ENCODE peak calls at places on chromosomes 1 and 21, in ten cellular contexts. C is substantia nigra; H is T-helper 9 cell; R is ascending aorta; X is NCI-H774; V is NCI-H460; A is astrocyte of the spinal cord; Z is hypothalamus; Y is stimulated activated CD8-positive, alpha-beta memory T cell treated with anti-CD3 and anti-CD28 coated beads, Interleukin-2, amount 100 ng/mL, for 48 hours; F is right lobe of liver. T is an unnamed sample.

GRCh38 chr1:234467821-234468220 is 11.2 kb downstream of the TARBP1 start:
- DNase-seq in V (no peak), Z (no peak), A (no peak), X (no peak), R (no peak), F (no peak), C (no peak), H (no peak), Y (no peak), T (no peak)

GRCh38 chr21:36811762-36812161 is 112.8 kb downstream of the SIM2 start:
- DNase-seq in A (no peak), F (no peak), X (no peak), V (no peak), R (no peak), Z (no peak), C (no peak), Y (no peak), H (no peak), T (no peak)

GRCh38 chr1:160522622-160523345 is at the start of gene SLAMF6:
- DNase-seq in F (no peak), X (no peak), C (no peak), A (no peak), H (peak; percentile 18), V (no peak), Y (no peak), R (no peak), Z (no peak), T (no peak)

GRCh38 chr1:1348420-1349255 is 580 bp downstream of the DVL1 start:
- DNase-seq in Y (no peak), F (no peak), A (peak; percentile 52), Z (no peak), X (no peak), V (no peak), R (no peak), H (no peak), C (no peak), T (no peak)

GRCh38 chr1:246497331-246497915 is 9.7 kb downstream of the SMYD3 start:
- DNase-seq in R (no peak), F (no peak), Z (no peak), V (peak; percentile 77), X (peak; percentile 77), Y (no peak), A (peak; percentile 78), H (no peak), C (no peak), T (peak; percentile 66)

GRCh38 chr1:20349561-20349960 is 58.9 kb downstream of the VWA5B1 start:
- DNase-seq in Y (no peak), C (no peak), V (no peak), A (no peak), Z (no peak), R (no peak), F (no peak), X (no peak), H (no peak), T (no peak)

GRCh38 chr1:7436056-7437005 is 334.8 kb upstream of the VAMP3 start:
- DNase-seq in C (no peak), V (no peak), F (peak; percentile 48), Z (no peak), Y (no peak), R (no peak), A (no peak), X (no peak), H (no peak), T (no peak)

GRCh38 chr1:51946300-51946699 is 44.2 kb downstream of the RAB3B start:
- DNase-seq in C (no peak), V (no peak), R (no peak), Z (no peak), H (no peak), Y (no peak), A (peak; percentile 44), F (no peak), X (no peak), T (no peak)

GRCh38 chr1:155081472-155082300 is 3.0 kb downstream of the EFNA3 start:
- DNase-seq in C (no peak), V (no peak), Y (no peak), Z (no peak), F (peak; percentile 57), A (no peak), X (no peak), H (no peak), R (no peak), T (no peak)

GRCh38 chr1:31116022-31116421 is 50.5 kb upstream of the PUM1 start:
- DNase-seq in A (no peak), H (no peak), X (no peak), Y (no peak), R (no peak), Z (no peak), V (no peak), F (no peak), C (no peak), T (no peak)

GRCh38 chr21:32307706-32308105 is 9.1 kb downstream of the MRAP start:
- DNase-seq in C (no peak), Z (no peak), V (no peak), H (no peak), F (no peak), A (peak; percentile 17), X (no peak), Y (no peak), R (no peak), T (no peak)

GRCh38 chr1:160340146-160340545 is 2.9 kb downstream of the COPA start:
- DNase-seq in C (no peak), Z (no peak), H (no peak), Y (no peak), F (no peak), V (no peak), A (no peak), X (no peak), R (no peak), T (no peak)

GRCh38 chr21:34174470-34174869 is 101.1 kb downstream of the MRPS6 start:
- DNase-seq in F (no peak), A (no peak), Z (no peak), C (no peak), R (no peak), H (no peak), Y (no peak), X (no peak), V (no peak), T (no peak)

GRCh38 chr21:44617071-44617501 is 5.2 kb downstream of the KRTAP10-8 start:
- DNase-seq in Z (no peak), X (no peak), Y (no peak), R (no peak), V (no peak), H (no peak), A (no peak), F (no peak), C (no peak), T (no peak)

GRCh38 chr1:235739631-235740030 is 90.0 kb upstream of the GNG4 start:
- DNase-seq in X (no peak), Z (no peak), A (no peak), V (no peak), C (no peak), F (no peak), H (no peak), Y (no peak), R (no peak), T (no peak)

GRCh38 chr21:21973806-21974205 is 975.6 kb downstream of the NCAM2 start:
- DNase-seq in H (no peak), Y (no peak), F (no peak), R (no peak), X (no peak), C (no peak), Z (no peak), V (peak; percentile 4), A (peak; percentile 1), T (no peak)

GRCh38 chr1:62849031-62849430 is 65.1 kb downstream of the ATG4C start:
- DNase-seq in C (no peak), A (no peak), Y (no peak), H (no peak), Z (no peak), F (no peak), R (no peak), V (peak; percentile 5), X (no peak), T (no peak)

GRCh38 chr1:109254621-109255096 is 5.3 kb downstream of the CELSR2 start:
- DNase-seq in R (no peak), Y (no peak), C (no peak), A (no peak), X (no peak), H (no peak), F (no peak), Z (no peak), V (no peak), T (no peak)

T was measured in HFF-Myc.